ENCODE peak calls at places on chromosomes 6 and 20, in four cellular contexts. W is nephron progenitor cell, Q is AG09319, J is natural killer cell. H is an unnamed sample.

GRCh38 chr6:32685603-32686002 is 19.1 kb upstream of the HLA-DQB1 start:
- DNase-seq in W (no peak), Q (no peak), J (no peak), H (peak)

GRCh38 chr6:154390034-154390433 is 33.4 kb upstream of the IPCEF1 start:
- DNase-seq in J (no peak), W (no peak), Q (no peak), H (no peak)

GRCh38 chr20:43563429-43563828 is 4.6 kb downstream of the SGK2 start:
- DNase-seq in J (no peak), Q (no peak), W (no peak), H (no peak)

GRCh38 chr6:149150999-149151398 is 166.5 kb upstream of the TAB2 start:
- DNase-seq in Q (no peak), J (no peak), W (no peak), H (peak)

GRCh38 chr20:63124092-63124781 is 91.7 kb downstream of the YTHDF1 start:
- DNase-seq in J (no peak), Q (no peak), W (peak), H (no peak)

GRCh38 chr6:25181923-25182322 is 97.3 kb upstream of the CARMIL1 start:
- DNase-seq in W (no peak), J (no peak), Q (no peak), H (no peak)

GRCh38 chr6:8243462-8243861 is 141.1 kb upstream of the EEF1E1 start:
- DNase-seq in Q (no peak), J (no peak), W (no peak), H (no peak)

GRCh38 chr20:35006009-35006408 is 50.3 kb downstream of the MYH7B start:
- DNase-seq in W (no peak), J (no peak), Q (no peak), H (no peak)

GRCh38 chr6:39078695-39079094 is 30.1 kb downstream of the GLP1R start:
- DNase-seq in J (peak), W (no peak), Q (no peak), H (no peak)

GRCh38 chr6:136812174-136812573 is 10.2 kb upstream of the PEX7 start:
- DNase-seq in W (no peak), J (no peak), Q (no peak), H (no peak)

GRCh38 chr20:17680836-17681740 is 954 bp downstream of the RRBP1 start:
- DNase-seq in J (peak), Q (peak), W (peak), H (peak)

GRCh38 chr6:54916858-54917257 is 70.3 kb downstream of the FAM83B start:
- DNase-seq in W (no peak), J (no peak), Q (no peak), H (no peak)

GRCh38 chr20:14925286-14925685 is 587.9 kb upstream of the FLRT3 start:
- DNase-seq in W (no peak), Q (no peak), J (no peak), H (no peak)

GRCh38 chr20:17796096-17796563 is 96.4 kb downstream of the BANF2 start:
- DNase-seq in Q (peak), W (no peak), J (no peak), H (no peak)

GRCh38 chr20:61639200-61639599 is 387.1 kb downstream of the CDH4 start:
- DNase-seq in Q (no peak), W (no peak), J (no peak), H (no peak)